ENCODE peak calls at places on chromosomes 11 and 22, in nine cellular contexts. M, V, B, S, P, U, W, Y and C are unnamed samples.

GRCh38 chr22:19067696-19068348 is 54.4 kb downstream of the DGCR2 start:
- DNase-seq in V (no peak), M (no peak), W (no peak), U (no peak), S (no peak), P (no peak), B (no peak), Y (no peak), C (no peak)

GRCh38 chr11:86792150-86792549 is 8.2 kb upstream of the PRSS23 start:
- DNase-seq in M (no peak), W (no peak), B (no peak), Y (no peak), S (no peak), U (no peak), V (no peak), P (no peak), C (no peak)

GRCh38 chr22:44181033-44181911 is 547 bp downstream of the PARVG start:
- DNase-seq in Y (peak), P (no peak), V (no peak), M (peak), W (no peak), B (peak), S (no peak), U (no peak), C (peak)

GRCh38 chr11:87265132-87265531 is 227.4 kb downstream of the TMEM135 start:
- DNase-seq in M (no peak), Y (no peak), U (no peak), P (peak), S (peak), V (no peak), W (no peak), B (no peak), C (no peak)

GRCh38 chr11:32382339-32383049 is 52.8 kb downstream of the WT1 start:
- DNase-seq in V (peak), S (peak), M (no peak), U (peak), W (no peak), Y (no peak), B (no peak), P (no peak), C (no peak)

GRCh38 chr22:27474711-27475547 is 326.6 kb downstream of the MN1 start:
- DNase-seq in U (peak), V (peak), M (no peak), W (no peak), B (no peak), S (peak), P (no peak), Y (no peak), C (no peak)

GRCh38 chr11:821513-822371 is 3.0 kb downstream of the PNPLA2 start:
- DNase-seq in W (no peak), S (no peak), B (no peak), M (no peak), P (no peak), Y (no peak), V (no peak), U (no peak), C (no peak)

GRCh38 chr11:131868769-131869482 is 498.5 kb downstream of the NTM start:
- DNase-seq in B (no peak), Y (no peak), P (no peak), V (no peak), U (no peak), S (no peak), W (no peak), M (no peak), C (no peak)

GRCh38 chr11:37134637-37135036 is 536.6 kb upstream of the RAG2 start:
- DNase-seq in W (no peak), M (no peak), Y (no peak), S (no peak), P (no peak), U (no peak), V (no peak), B (no peak), C (no peak)

GRCh38 chr11:70828498-70829159 is 423.7 kb downstream of the SHANK2 start:
- DNase-seq in S (no peak), V (no peak), P (no peak), Y (no peak), W (no peak), M (no peak), B (no peak), U (no peak), C (peak)

GRCh38 chr11:118623291-118623655 is 15.9 kb downstream of the PHLDB1 start:
- DNase-seq in M (no peak), P (no peak), S (peak), W (peak), Y (no peak), V (no peak), U (no peak), B (no peak), C (no peak)

GRCh38 chr11:76237041-76237649 is 30.8 kb upstream of the WNT11 start:
- DNase-seq in Y (no peak), M (no peak), U (no peak), B (no peak), V (no peak), W (no peak), S (peak), P (no peak), C (no peak)

GRCh38 chr22:36936362-36937116 is 23.1 kb downstream of the CSF2RB start:
- DNase-seq in W (no peak), U (no peak), P (no peak), Y (no peak), M (no peak), V (no peak), S (no peak), B (no peak), C (no peak)

GRCh38 chr11:70477607-70478006 is 79.3 kb downstream of the CTTN start:
- DNase-seq in P (peak), W (peak), V (no peak), M (no peak), U (no peak), B (no peak), S (no peak), Y (no peak), C (no peak)

GRCh38 chr11:111561801-111562325 is 21.3 kb downstream of the LAYN start:
- DNase-seq in Y (no peak), B (no peak), V (peak), M (no peak), P (no peak), U (peak), S (peak), W (no peak), C (no peak)

GRCh38 chr22:36562261-36562835 is 33.4 kb upstream of the EIF3D start:
- DNase-seq in W (no peak), U (peak), V (peak), P (no peak), B (no peak), M (no peak), S (peak), Y (no peak), C (no peak)

GRCh38 chr11:40885257-40885947 is 574.0 kb downstream of the LRRC4C start:
- DNase-seq in Y (no peak), P (no peak), S (peak), U (no peak), W (no peak), B (no peak), V (no peak), M (no peak), C (no peak)

GRCh38 chr22:49418943-49419342 is 408.7 kb downstream of the BRD1 start:
- DNase-seq in P (no peak), M (no peak), S (no peak), U (no peak), B (no peak), V (no peak), Y (no peak), W (no peak), C (no peak)

GRCh38 chr22:46250035-46250782 is at the start of gene CDPF1:
- DNase-seq in B (peak), Y (peak), P (peak), V (peak), S (peak), U (peak), M (peak), W (peak), C (peak)

GRCh38 chr11:121929581-121929980 is 186.4 kb downstream of the BLID start:
- DNase-seq in B (no peak), V (no peak), P (peak), Y (no peak), M (no peak), U (peak), S (peak), W (no peak), C (no peak)

GRCh38 chr11:77065878-77066228 is 918 bp upstream of the CAPN5 start:
- DNase-seq in Y (peak), V (no peak), S (no peak), U (peak), B (no peak), W (no peak), M (no peak), P (no peak), C (peak)

GRCh38 chr11:10459029-10459970 is 4.2 kb downstream of the AMPD3 start:
- DNase-seq in B (peak), V (no peak), Y (peak), S (peak), U (no peak), M (peak), P (peak), W (no peak), C (no peak)

GRCh38 chr11:8081591-8082021 is 595 bp downstream of the TUB start:
- DNase-seq in P (no peak), W (peak), S (peak), V (no peak), B (no peak), M (no peak), U (no peak), Y (no peak), C (no peak)

GRCh38 chr22:25972397-25972796 is 196.9 kb upstream of the SEZ6L start:
- DNase-seq in P (no peak), Y (no peak), V (no peak), U (no peak), W (no peak), S (no peak), M (no peak), B (no peak), C (no peak)

GRCh38 chr22:17792289-17792688 is 18.0 kb upstream of the BID start:
- DNase-seq in V (no peak), W (no peak), U (no peak), Y (no peak), B (no peak), P (no peak), M (no peak), S (no peak), C (no peak)

GRCh38 chr11:70100283-70100610 is 22.1 kb downstream of the ANO1 start:
- DNase-seq in B (no peak), U (no peak), W (no peak), V (no peak), Y (no peak), M (no peak), P (no peak), S (no peak), C (no peak)

GRCh38 chr22:37747090-37747714 is 50.4 kb downstream of the TRIOBP start:
- DNase-seq in Y (no peak), B (peak), W (no peak), M (no peak), V (no peak), U (peak), S (peak), P (no peak), C (no peak)

GRCh38 chr11:3796796-3797328 is 492 bp downstream of the NUP98 start:
- DNase-seq in P (no peak), B (peak), Y (no peak), S (peak), W (no peak), U (peak), M (no peak), V (no peak), C (no peak)

GRCh38 chr11:110679323-110679980 is 32.8 kb downstream of the ARHGAP20 start:
- DNase-seq in B (no peak), U (peak), S (peak), M (no peak), V (no peak), W (no peak), P (no peak), Y (no peak), C (no peak)

GRCh38 chr11:63682045-63682915 is 980 bp downstream of the RTN3 start:
- DNase-seq in Y (no peak), W (peak), S (peak), U (peak), M (no peak), V (no peak), B (peak), P (peak), C (peak)